ENCODE peak calls at places on chromosomes 1 and 21, in four cellular contexts. K is ovary, S is tibial nerve, F is Peyer's patch. Z is an unnamed sample. For H3K4me1, the result is how much of the 10 kb centered on the place peaks cover.

GRCh38 chr1:26315874-26316850 is 1.6 kb upstream of the CD52 start:
- DNase-seq in K (no peak), S (no peak), F (no peak), Z (no peak)

GRCh38 chr21:42594616-42595280 is 58.7 kb upstream of the PDE9A start:
- DNase-seq in K (no peak), S (no peak), F (no peak), Z (no peak)

GRCh38 chr1:169630006-169630405 is at the start of gene SELP:
- DNase-seq in K (no peak), S (no peak), F (no peak), Z (no peak)

GRCh38 chr1:70487910-70488665 is 77.0 kb downstream of the CTH start:
- DNase-seq in K (no peak), S (no peak), F (no peak), Z (peak)

GRCh38 chr1:197521118-197521739 is 253.2 kb downstream of the CRB1 start:
- DNase-seq in K (no peak), S (peak), F (no peak), Z (no peak)

GRCh38 chr1:164660415-164661174 is 101.6 kb downstream of the PBX1 start:
- DNase-seq in K (no peak), S (no peak), F (no peak), Z (no peak)

GRCh38 chr1:223720987-223721591 is 8.8 kb downstream of the CAPN2 start:
- DNase-seq in K (no peak), S (no peak), F (no peak), Z (no peak)

GRCh38 chr1:179867493-179868330 is 9.9 kb downstream of the TOR1AIP2 start:
- DNase-seq in K (peak), S (peak), F (peak), Z (no peak)

GRCh38 chr21:42062543-42063022 is 8.5 kb upstream of the UMODL1 start:
- DNase-seq in K (no peak), S (no peak), F (peak), Z (no peak)

GRCh38 chr1:188719735-188720134 is 1757.9 kb downstream of the BRINP3 start:
- DNase-seq in K (no peak), S (no peak), F (no peak), Z (no peak)

GRCh38 chr1:160261526-160261877 is 847 bp downstream of the DCAF8 start:
- DNase-seq in K (no peak), S (peak), F (no peak), Z (peak)

GRCh38 chr21:16492892-16493291 is 763.1 kb downstream of the USP25 start:
- DNase-seq in K (no peak), S (no peak), F (no peak), Z (no peak)

GRCh38 chr21:35395728-35396127 is 346.6 kb upstream of the RUNX1 start:
- DNase-seq in K (no peak), S (no peak), F (no peak), Z (no peak)

GRCh38 chr21:44847261-44848056 is 26.0 kb downstream of the PTTG1IP start:
- DNase-seq in K (no peak), S (no peak), F (peak), Z (no peak)

GRCh38 chr1:109821221-109821669 is 57.5 kb upstream of the EPS8L3 start:
- DNase-seq in K (no peak), S (peak), F (no peak), Z (peak)

GRCh38 chr21:36613064-36613463 is 85.9 kb upstream of the SIM2 start:
- DNase-seq in K (no peak), S (no peak), F (no peak), Z (no peak)

GRCh38 chr1:6127587-6128163 is 52.4 kb downstream of the CHD5 start:
- DNase-seq in K (peak), S (peak), F (peak), Z (peak)

GRCh38 chr1:85581802-85582686 is 1.5 kb downstream of the CCN1 start:
- DNase-seq in K (no peak), S (no peak), F (no peak), Z (no peak)
- H3K4me3 ChIP-seq in K (peak), S (peak), F (peak), Z (peak)

GRCh38 chr1:37480581-37481288 is 6.4 kb downstream of the ZC3H12A start:
- DNase-seq in K (no peak), S (no peak), F (no peak), Z (no peak)
- H3K4me1 ChIP-seq in K (under half), S (under half), F (half or more), Z (half or more)

DNA sequence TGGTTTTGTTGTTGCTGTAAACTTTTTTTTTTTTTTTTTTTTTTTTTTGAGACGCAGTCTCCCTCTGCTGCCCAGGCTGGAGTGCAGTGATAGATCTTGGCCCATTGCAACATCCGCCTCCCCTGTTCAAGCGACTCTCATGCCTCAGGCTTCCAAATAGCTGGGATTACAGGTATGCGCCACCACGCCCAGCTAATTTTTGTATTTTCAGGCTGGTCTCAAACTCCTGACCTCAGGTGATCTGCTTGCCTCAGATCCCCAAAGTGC is 78.9 kb upstream of the SLC45A1 start:
- DNase-seq in K (peak), S (peak), F (no peak), Z (no peak)
- TF ChIP-seq CTCF in K (no peak), S (no peak), F (no peak), Z (no peak)

GRCh38 chr1:205227584-205228006 is at the start of gene TMCC2:
- DNase-seq in K (peak), S (peak), F (peak), Z (peak)

GRCh38 chr1:205224736-205225135 is 3.0 kb upstream of the TMCC2 start:
- DNase-seq in K (no peak), S (no peak), F (no peak), Z (no peak)

GRCh38 chr1:205228052-205228451 is 306 bp downstream of the TMCC2 start:
- DNase-seq in K (peak), S (no peak), F (no peak), Z (no peak)

GRCh38 chr1:205226868-205227583 is 720 bp upstream of the TMCC2 start:
- DNase-seq in K (peak), S (no peak), F (no peak), Z (no peak)

GRCh38 chr1:205225901-205226765 is 1.6 kb upstream of the TMCC2 start:
- DNase-seq in K (peak), S (no peak), F (no peak), Z (no peak)
- H3K4me3 ChIP-seq in K (no peak), S (no peak), F (no peak), Z (no peak)

GRCh38 chr1:175185918-175186317 is 6.7 kb downstream of the KIAA0040 start:
- DNase-seq in K (no peak), S (no peak), F (no peak), Z (no peak)
- H3K4me1 ChIP-seq in K (under half), S (under half), F (under half), Z (half or more)

DNA sequence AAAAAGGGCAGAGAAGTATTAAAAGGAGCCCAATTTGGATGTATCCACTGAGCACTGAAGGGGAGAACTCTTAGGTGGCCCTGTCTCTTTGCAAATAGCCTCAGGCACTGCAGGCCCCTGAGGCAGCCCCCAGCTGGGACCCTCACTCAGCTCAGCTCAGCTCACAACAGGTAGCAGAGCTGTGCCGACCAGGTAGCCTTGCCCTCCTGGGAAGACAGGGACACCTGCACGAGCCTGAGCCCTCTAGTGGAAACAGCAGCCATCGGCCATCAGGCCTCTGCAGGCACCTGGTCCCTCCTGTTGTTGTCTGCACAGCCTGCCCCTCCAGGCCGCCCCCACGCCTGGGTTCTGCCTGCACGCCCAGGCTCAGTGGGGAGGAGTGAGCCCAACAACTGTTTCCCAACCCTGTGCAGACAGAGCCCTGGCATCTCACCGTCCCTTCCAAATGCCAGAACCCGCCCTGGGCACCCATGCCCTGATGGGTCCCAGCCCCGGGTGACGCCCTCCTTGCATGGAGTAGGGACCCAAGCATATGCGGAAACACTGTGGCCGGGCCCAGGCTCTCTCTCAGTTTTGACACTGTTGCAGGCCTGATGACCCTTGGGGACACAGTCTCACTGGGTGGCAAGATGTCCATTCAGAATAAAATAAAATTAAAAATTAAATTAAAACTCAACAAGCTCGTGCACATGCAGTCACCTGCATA is 60.0 kb upstream of the AJAP1 start:
- DNase-seq in K (no peak), S (no peak), F (peak), Z (no peak)
- TF ChIP-seq CTCF in K (no peak), S (no peak), F (no peak), Z (no peak)

GRCh38 chr1:116794804-116795481 is 40.7 kb downstream of the CD2 start:
- DNase-seq in K (no peak), S (no peak), F (no peak), Z (no peak)

GRCh38 chr1:116793357-116793935 is 39.2 kb downstream of the CD2 start:
- DNase-seq in K (no peak), S (no peak), F (no peak), Z (no peak)

GRCh38 chr1:116791727-116792126 is 37.5 kb downstream of the CD2 start:
- DNase-seq in K (no peak), S (no peak), F (no peak), Z (no peak)

DNA sequence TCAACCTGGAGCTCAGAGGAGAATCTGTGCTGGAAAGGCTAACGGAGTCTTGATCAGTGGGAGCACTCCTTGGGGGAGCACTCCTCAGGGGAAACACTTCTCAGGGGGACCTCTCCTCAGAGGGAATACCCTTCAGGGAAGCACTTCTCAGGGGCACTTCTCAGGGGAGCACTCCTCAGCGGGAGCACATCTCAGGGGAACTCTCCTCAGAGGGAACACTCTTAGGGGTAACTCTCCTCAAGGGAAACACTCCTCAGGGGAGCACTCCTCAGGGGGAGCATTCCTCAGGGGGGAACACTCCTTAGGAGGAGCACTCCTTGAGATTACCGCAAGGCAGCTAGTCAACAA is 41.2 kb downstream of the CD2 start:
- DNase-seq in K (no peak), S (no peak), F (no peak), Z (no peak)
- H3K4me3 ChIP-seq in K (no peak), S (no peak), F (no peak), Z (no peak)